ENCODE peak calls at places on chromosomes 7 and 10, in four cellular contexts. Y is transverse colon, H is A549, N is sigmoid colon. M is an unnamed sample.

GRCh38 chr10:90018819-90019218 is 317.4 kb downstream of the KIF20B start:
- DNase-seq in Y (no peak), H (no peak), N (no peak), M (no peak)

GRCh38 chr7:157474685-157475084 is 137.9 kb downstream of the DNAJB6 start:
- DNase-seq in Y (no peak), H (peak), N (peak), M (no peak)

GRCh38 chr7:150368884-150369739 is 490 bp downstream of the REPIN1 start:
- DNase-seq in Y (peak), H (peak), N (peak), M (peak)

GRCh38 chr10:85864866-85865526 is 501.6 kb downstream of the GRID1 start:
- DNase-seq in Y (no peak), H (no peak), N (no peak), M (no peak)

GRCh38 chr10:69362471-69362954 is 54.2 kb downstream of the TACR2 start:
- DNase-seq in Y (peak), H (no peak), N (no peak), M (peak)

GRCh38 chr10:22969704-22970103 is 41.9 kb downstream of the ARMC3 start:
- DNase-seq in Y (no peak), H (no peak), N (no peak), M (no peak)

GRCh38 chr7:132061931-132062330 is 505.5 kb upstream of the PODXL start:
- DNase-seq in Y (no peak), H (no peak), N (no peak), M (no peak)

GRCh38 chr7:107614425-107614824 is 34.4 kb downstream of the BCAP29 start:
- DNase-seq in Y (no peak), H (no peak), N (no peak), M (no peak)

GRCh38 chr10:84257343-84258020 is 12.6 kb downstream of the RGR start:
- DNase-seq in Y (no peak), H (no peak), N (no peak), M (no peak)

GRCh38 chr7:69656890-69657289 is 58.6 kb downstream of the AUTS2 start:
- DNase-seq in Y (no peak), H (no peak), N (peak), M (no peak)

GRCh38 chr7:120856621-120857352 is 1.2 kb downstream of the TSPAN12 start:
- DNase-seq in Y (peak), H (peak), N (peak), M (peak)

GRCh38 chr7:7675686-7676085 is 35.1 kb downstream of the UMAD1 start:
- DNase-seq in Y (no peak), H (no peak), N (no peak), M (no peak)

DNA sequence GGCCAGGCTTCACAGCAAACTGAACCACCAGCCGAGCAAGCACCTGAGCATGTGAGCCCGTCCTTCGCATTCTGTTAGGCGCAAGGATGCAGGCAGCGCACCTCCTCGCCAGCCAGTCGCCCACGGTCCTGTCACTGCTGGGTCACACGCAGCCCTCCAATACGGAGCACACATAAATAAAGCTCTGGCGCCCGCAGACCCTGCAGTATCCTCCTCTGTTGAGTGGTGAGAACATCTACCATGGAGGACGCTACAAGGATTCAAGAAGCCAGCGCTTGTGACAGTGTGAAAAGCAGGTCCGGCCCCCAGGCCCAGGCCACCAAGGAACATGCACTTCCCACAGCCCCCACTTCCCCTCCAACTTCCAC is 34.9 kb downstream of the VOPP1 start:
- DNase-seq in Y (no peak), H (no peak), N (no peak), M (peak)
- H3K27ac ChIP-seq in Y (peak), H (no peak), N (no peak), M (no peak)

DNA sequence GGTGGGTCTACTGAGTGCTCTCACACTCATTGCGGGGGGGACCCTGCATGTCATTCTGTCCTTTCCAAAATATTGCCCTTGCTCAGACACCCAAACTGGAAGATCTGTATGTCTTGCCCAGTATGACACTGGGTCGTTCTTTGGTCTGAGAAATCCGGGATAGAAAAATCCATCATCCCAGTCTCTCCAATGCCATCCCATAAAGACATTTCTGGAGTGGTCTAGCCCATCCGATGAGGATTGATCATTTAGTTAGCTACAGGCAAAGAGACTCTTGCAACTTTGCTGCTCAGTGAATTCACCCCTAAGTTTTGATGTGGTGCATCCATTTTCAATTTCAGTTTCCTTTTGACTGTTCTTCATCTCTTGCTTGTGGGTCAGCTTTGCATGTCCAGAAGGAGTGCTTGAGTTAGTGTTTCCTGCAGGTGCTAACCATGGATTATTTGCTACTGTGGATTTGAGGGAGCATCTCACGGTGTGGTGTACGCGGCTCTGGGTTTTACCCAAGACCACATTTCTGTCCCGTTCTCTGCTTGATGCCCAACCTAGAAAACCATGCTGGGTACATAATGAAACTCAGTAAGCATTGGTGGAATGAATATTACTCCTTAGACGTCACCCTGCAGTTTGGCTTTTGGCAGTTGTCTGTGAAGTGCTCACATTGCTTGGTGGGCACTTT is 247.0 kb upstream of the MKI67 start:
- DNase-seq in Y (no peak), H (no peak), N (no peak), M (no peak)
- TF ChIP-seq POLR2A in Y (no peak), H (no peak), N (no peak), M (no peak)

GRCh38 chr10:100826983-100827818 is 81.8 kb downstream of the PAX2 start:
- DNase-seq in Y (peak), H (peak), N (peak), M (peak)
- H3K4me3 ChIP-seq in Y (peak), H (peak), N (peak), M (peak)

DNA sequence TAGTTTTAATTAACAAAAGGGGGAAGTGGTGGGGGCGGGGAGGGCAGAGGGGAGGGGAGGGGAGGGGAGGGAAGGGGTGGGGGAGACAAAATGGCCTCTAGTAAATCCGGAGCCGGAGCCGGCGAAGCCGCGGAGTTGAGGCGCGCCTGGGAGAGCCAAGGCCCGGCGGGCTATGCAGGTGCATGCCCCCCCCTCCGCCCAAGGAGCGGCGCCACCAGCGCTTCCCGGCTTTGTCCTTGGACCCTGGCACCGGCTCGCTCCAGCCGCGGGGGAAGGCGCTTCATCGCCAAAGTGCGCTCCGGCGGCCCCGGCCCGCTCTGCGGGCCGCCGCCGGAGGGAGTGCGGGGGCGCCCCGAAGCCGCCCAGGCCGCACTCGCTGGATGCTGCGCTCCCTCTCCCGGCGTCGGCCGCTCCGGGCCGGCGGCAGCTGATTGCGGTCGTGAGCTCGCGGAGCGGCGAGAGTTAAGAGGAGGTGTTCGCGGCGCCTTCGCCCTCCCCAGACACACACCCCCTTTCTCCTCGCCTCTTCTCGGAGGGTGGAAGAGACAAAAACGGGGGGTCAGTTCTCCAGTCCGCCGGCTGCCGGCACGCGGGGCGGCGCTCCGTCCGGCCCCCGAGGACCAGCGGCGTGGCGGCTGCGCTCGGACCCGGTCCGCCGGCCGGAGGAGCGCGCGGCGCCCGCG is at the start of gene LRRC4:
- DNase-seq in Y (peak), H (no peak), N (no peak), M (no peak)
- H3K27ac ChIP-seq in Y (peak), H (no peak), N (no peak), M (no peak)

M was measured in body of pancreas.